ENCODE peak calls at places on chromosomes 2 and 18, in five cellular contexts. P, A, B, L and H are unnamed samples.

GRCh38 chr2:206260427-206261012 is 13.9 kb upstream of the ZDBF2 start:
- DNase-seq in P (no peak), A (peak; percentile 55), B (peak; percentile 44), L (no peak), H (peak; percentile 9)

GRCh38 chr2:41716497-41716896 is 331.3 kb upstream of the PKDCC start:
- DNase-seq in P (no peak), B (no peak), L (no peak), A (no peak), H (no peak)

GRCh38 chr2:154978244-154978643 is 279.7 kb downstream of the KCNJ3 start:
- DNase-seq in A (no peak), B (no peak), P (no peak), L (no peak), H (no peak)

GRCh38 chr2:177551989-177552413 is 159.4 kb downstream of the AGPS start:
- DNase-seq in B (no peak), P (no peak), A (peak; percentile 17), L (no peak), H (no peak)

GRCh38 chr2:20617892-20618467 is 32.9 kb downstream of the HS1BP3 start:
- DNase-seq in P (peak; percentile 94), B (peak; percentile 100), L (peak; percentile 97), A (peak; percentile 100), H (no peak)

GRCh38 chr2:14256890-14257289 is 375.6 kb upstream of the LRATD1 start:
- DNase-seq in B (peak; percentile 44), L (no peak), A (peak; percentile 14), P (no peak), H (no peak)

GRCh38 chr2:1591978-1592907 is 152.1 kb downstream of the PXDN start:
- DNase-seq in B (peak; percentile 90), P (no peak), A (peak; percentile 83), L (peak; percentile 55), H (peak; percentile 71)

GRCh38 chr2:12918841-12919445 is 202.2 kb downstream of the TRIB2 start:
- DNase-seq in B (peak; percentile 92), P (peak; percentile 26), A (peak; percentile 82), L (peak; percentile 47), H (no peak)

GRCh38 chr2:10712186-10712809 is 9.1 kb upstream of the ATP6V1C2 start:
- DNase-seq in L (no peak), P (no peak), A (no peak), B (no peak), H (no peak)

GRCh38 chr2:69036926-69037325 is 23.9 kb downstream of the ANTXR1 start:
- DNase-seq in P (no peak), A (peak; percentile 60), L (no peak), B (peak; percentile 23), H (no peak)

GRCh38 chr18:58605027-58606020 is 23.6 kb downstream of the ALPK2 start:
- DNase-seq in A (peak; percentile 81), L (no peak), P (no peak), B (peak; percentile 43), H (no peak)

GRCh38 chr18:62324917-62325805 is at the start of gene TNFRSF11A:
- DNase-seq in L (no peak), A (peak; percentile 8), B (no peak), P (no peak), H (peak; percentile 84)

GRCh38 chr2:25797607-25798488 is 80.4 kb downstream of the ASXL2 start:
- DNase-seq in P (no peak), B (no peak), A (no peak), L (no peak), H (no peak)

DNA sequence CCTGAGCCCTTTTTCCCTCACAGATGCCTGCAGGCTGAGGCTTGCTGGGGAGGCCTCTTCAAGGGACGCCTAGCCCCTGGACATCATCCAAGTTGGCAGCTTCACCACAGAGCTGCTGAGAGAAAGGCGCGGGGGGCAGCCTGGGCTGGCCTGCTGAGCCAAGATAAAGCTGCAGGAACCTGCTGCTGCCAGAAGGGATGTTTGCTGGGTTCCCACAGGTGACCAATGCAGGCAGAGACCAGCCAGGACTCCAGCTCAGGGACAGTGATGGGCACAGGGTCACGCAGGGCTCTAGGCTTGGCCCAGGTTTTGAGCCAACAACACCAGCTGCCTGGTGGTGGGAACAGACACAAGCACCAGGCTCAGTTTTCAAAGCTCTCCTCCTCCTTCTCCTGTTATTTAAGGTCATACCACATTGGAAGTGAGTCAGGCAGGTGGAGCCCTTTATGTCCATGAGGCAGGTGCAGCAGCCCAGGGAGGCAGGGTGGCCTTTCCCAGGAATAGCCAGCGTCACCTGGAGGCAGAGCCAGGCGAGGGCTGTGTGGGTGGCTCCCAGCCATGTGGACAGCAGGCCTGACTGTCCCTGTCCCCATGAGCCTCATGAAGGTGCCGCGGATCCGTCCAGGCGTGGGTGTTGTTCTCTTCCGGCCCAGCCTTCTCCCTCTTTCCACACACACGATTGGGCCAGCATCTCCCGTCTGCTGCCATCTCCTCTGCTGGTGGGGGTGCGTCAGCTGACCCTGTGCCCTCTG is 515.5 kb upstream of the MYT1L start:
- DNase-seq in P (no peak), B (no peak), A (no peak), L (no peak), H (no peak)
- TF ChIP-seq CTCF in P (no peak), B (no peak), A (no peak), L (no peak), H (no peak)

GRCh38 chr2:96869824-96870630 is at the start of gene SEMA4C:
- DNase-seq in B (peak; percentile 41), P (no peak), L (peak; percentile 49), A (no peak), H (peak; percentile 54)

GRCh38 chr2:96867756-96868554 is 1.9 kb downstream of the SEMA4C start:
- DNase-seq in B (peak; percentile 28), A (no peak), L (no peak), P (no peak), H (no peak)

GRCh38 chr2:96870631-96871255 is 863 bp upstream of the SEMA4C start:
- DNase-seq in P (no peak), A (no peak), B (no peak), L (no peak), H (no peak)

GRCh38 chr2:96868555-96869280 is 1.2 kb downstream of the SEMA4C start:
- DNase-seq in A (peak; percentile 86), P (peak; percentile 68), L (peak; percentile 85), B (peak; percentile 95), H (peak; percentile 92)

GRCh38 chr2:96869281-96869823 is 528 bp downstream of the SEMA4C start:
- DNase-seq in B (peak; percentile 83), L (peak; percentile 73), A (peak; percentile 66), P (no peak), H (peak; percentile 54)
- TF ChIP-seq CTCF in B (no peak), L (no peak), A (no peak), P (no peak), H (peak; percentile 26)

GRCh38 chr2:232887171-232887850 is 17.2 kb downstream of the SNORC start:
- DNase-seq in P (no peak), L (no peak), B (no peak), A (no peak), H (no peak)
- TF ChIP-seq CTCF in P (no peak), L (no peak), B (peak; percentile 7), A (peak; percentile 19), H (no peak)

GRCh38 chr2:186531257-186531775 is 45.3 kb downstream of the ZC3H15 start:
- DNase-seq in B (no peak), L (no peak), P (no peak), A (no peak), H (no peak)
- TF ChIP-seq CTCF in B (no peak), L (no peak), P (no peak), A (no peak), H (no peak)

GRCh38 chr2:66607152-66607551 is 172.2 kb downstream of the MEIS1 start:
- DNase-seq in P (no peak), L (no peak), A (no peak), B (no peak), H (no peak)
- TF ChIP-seq CTCF in P (no peak), L (no peak), A (no peak), B (no peak), H (no peak)